ENCODE peak calls at places on chromosomes 16 and 17, in five cellular contexts. I, W, R, F and G are unnamed samples.

GRCh38 chr16:59210955-59211541 is 476.9 kb upstream of the GOT2 start:
- ATAC-seq in F (peak), I (no peak), R (no peak), W (no peak), G (no peak)

GRCh38 chr17:2885751-2886150 is 89.5 kb downstream of the RAP1GAP2 start:
- ATAC-seq in F (no peak), W (no peak), I (no peak), R (no peak), G (no peak)

GRCh38 chr16:68236804-68237242 is 896 bp upstream of the ESRP2 start:
- ATAC-seq in I (no peak), W (peak), F (no peak), R (peak), G (peak)

GRCh38 chr17:48755346-48755745 is 26.8 kb upstream of the HOXB13 start:
- ATAC-seq in R (no peak), F (no peak), W (no peak), I (no peak), G (no peak)

GRCh38 chr17:75345514-75346167 is 56.4 kb upstream of the SLC25A19 start:
- ATAC-seq in R (peak), F (no peak), W (peak), I (peak), G (peak)

GRCh38 chr17:43529977-43530302 is 16.2 kb downstream of the ETV4 start:
- ATAC-seq in R (no peak), I (peak), F (no peak), W (no peak), G (peak)

GRCh38 chr17:42154514-42154883 is 290 bp downstream of the RAB5C start:
- ATAC-seq in F (peak), W (no peak), R (peak), I (no peak), G (no peak)

GRCh38 chr17:14552311-14552710 is 251.4 kb downstream of the HS3ST3B1 start:
- ATAC-seq in I (no peak), R (no peak), F (no peak), W (no peak), G (peak)

GRCh38 chr16:8675183-8676159 is 1.1 kb downstream of the ABAT start:
- ATAC-seq in W (peak), F (no peak), R (peak), I (no peak), G (no peak)